ENCODE peak calls at places on chromosomes 6 and 20, in eight cellular contexts. R is GM12865; P is EL; Y is activated CD8-positive, alpha-beta memory T cell treated with anti-CD3 and anti-CD28 coated beads for 24 hours; G is HFFc6; K is NCI-H82; T is DMS153; A is NCI-H774. J is an unnamed sample.

GRCh38 chr6:33886673-33887144 is 82.9 kb upstream of the MLN start:
- DNase-seq in R (no peak), P (peak), Y (no peak), G (peak), K (no peak), T (no peak), A (no peak), J (no peak)

GRCh38 chr20:9068896-9069663 is at the start of gene PLCB4:
- DNase-seq in R (no peak), P (peak), Y (no peak), G (peak), K (peak), T (peak), A (peak), J (no peak)

GRCh38 chr6:53263915-53264314 is 84.8 kb downstream of the ELOVL5 start:
- DNase-seq in R (no peak), P (peak), Y (no peak), G (peak), K (no peak), T (no peak), A (no peak), J (no peak)

GRCh38 chr6:111711476-111711875 is 105.8 kb upstream of the TRAF3IP2 start:
- DNase-seq in R (no peak), P (no peak), Y (peak), G (no peak), K (peak), T (peak), A (peak), J (no peak)

GRCh38 chr6:34538581-34538980 is 17.5 kb downstream of the SPDEF start:
- DNase-seq in R (no peak), P (no peak), Y (no peak), G (no peak), K (no peak), T (no peak), A (no peak), J (no peak)

GRCh38 chr6:37473364-37474095 is 26.2 kb downstream of the CCDC167 start:
- DNase-seq in R (no peak), P (peak), Y (no peak), G (peak), K (no peak), T (no peak), A (no peak), J (no peak)

GRCh38 chr6:64224819-64225218 is 589.2 kb downstream of the PHF3 start:
- DNase-seq in R (no peak), P (no peak), Y (no peak), G (no peak), K (peak), T (no peak), A (no peak), J (no peak)

GRCh38 chr6:11076540-11076939 is 17.1 kb upstream of the SMIM13 start:
- DNase-seq in R (no peak), P (no peak), Y (no peak), G (no peak), K (no peak), T (no peak), A (no peak), J (no peak)

GRCh38 chr6:169960891-169961611 is 209.6 kb downstream of the ERMARD start:
- DNase-seq in R (no peak), P (no peak), Y (peak), G (no peak), K (no peak), T (no peak), A (no peak), J (peak)

GRCh38 chr20:38127011-38127621 is 38.0 kb downstream of the TGM2 start:
- DNase-seq in R (no peak), P (peak), Y (no peak), G (peak), K (peak), T (peak), A (no peak), J (peak)

GRCh38 chr6:135088818-135089809 is 34.5 kb upstream of the HBS1L start:
- DNase-seq in R (peak), P (peak), Y (no peak), G (peak), K (peak), T (no peak), A (no peak), J (no peak)

GRCh38 chr6:157962601-157963084 is 19.0 kb upstream of the SYNJ2 start:
- DNase-seq in R (no peak), P (peak), Y (peak), G (no peak), K (no peak), T (no peak), A (no peak), J (no peak)